ENCODE peak calls at places on chromosomes 16 and 17, in six cellular contexts. C, P, Z, I, Y and K are unnamed samples.

GRCh38 chr17:52213451-52213850 is 54.9 kb upstream of the CA10 start:
- DNase-seq in C (no peak), Y (no peak), P (no peak), Z (no peak), I (no peak), K (no peak)

GRCh38 chr17:752620-753219 is 656 bp upstream of the GEMIN4 start:
- DNase-seq in P (peak; percentile 88), Z (peak; percentile 76), Y (no peak), I (peak; percentile 79), C (peak; percentile 73), K (no peak)

GRCh38 chr17:13204607-13205237 is 186.9 kb upstream of the ELAC2 start:
- DNase-seq in Y (no peak), I (no peak), C (no peak), P (no peak), Z (no peak), K (no peak)

GRCh38 chr17:3663102-3664011 is 5.0 kb downstream of the TAX1BP3 start:
- DNase-seq in P (peak; percentile 66), I (no peak), Z (no peak), Y (peak; percentile 2), C (no peak), K (no peak)

GRCh38 chr16:4273858-4274291 is 1.1 kb upstream of the TFAP4 start:
- DNase-seq in C (peak; percentile 47), Z (peak; percentile 76), Y (peak; percentile 64), I (peak; percentile 64), P (no peak), K (no peak)

GRCh38 chr17:83062011-83062817 is 17.2 kb upstream of the METRNL start:
- DNase-seq in Z (no peak), P (peak; percentile 65), C (no peak), Y (no peak), I (no peak), K (no peak)

GRCh38 chr17:2780256-2780655 is 16.0 kb upstream of the RAP1GAP2 start:
- DNase-seq in Y (no peak), I (no peak), Z (no peak), C (no peak), P (peak; percentile 54), K (no peak)

GRCh38 chr17:34236341-34236892 is 18.7 kb upstream of the CCL2 start:
- DNase-seq in Y (no peak), C (no peak), P (no peak), I (no peak), Z (no peak), K (no peak)

GRCh38 chr16:3652373-3653037 is 2.0 kb upstream of the DNASE1 start:
- DNase-seq in Z (no peak), Y (no peak), C (no peak), I (no peak), P (peak; percentile 80), K (no peak)

GRCh38 chr17:68777856-68778694 is 176.9 kb upstream of the FAM20A start:
- DNase-seq in I (no peak), C (no peak), Z (no peak), P (no peak), Y (no peak), K (no peak)

GRCh38 chr17:55421179-55421934 is at the start of gene MMD:
- DNase-seq in P (no peak), Z (no peak), I (peak; percentile 26), C (no peak), Y (no peak), K (no peak)

GRCh38 chr17:57762375-57762916 is 17.3 kb upstream of the CCDC182 start:
- DNase-seq in C (no peak), Z (no peak), I (no peak), P (no peak), Y (no peak), K (no peak)

GRCh38 chr16:14566599-14566998 is 63.5 kb downstream of the PARN start:
- DNase-seq in Z (no peak), Y (no peak), C (no peak), I (no peak), P (no peak), K (no peak)

GRCh38 chr17:14693382-14693781 is 392.5 kb downstream of the HS3ST3B1 start:
- DNase-seq in P (no peak), Z (no peak), I (no peak), Y (no peak), C (no peak), K (no peak)

GRCh38 chr16:72620853-72621252 is 427.1 kb downstream of the ZFHX3 start:
- DNase-seq in C (no peak), Y (no peak), P (no peak), I (no peak), Z (no peak), K (no peak)

GRCh38 chr17:82647593-82648164 is 565 bp downstream of the WDR45B start:
- DNase-seq in Y (peak; percentile 30), I (peak; percentile 53), Z (peak; percentile 39), P (peak; percentile 94), C (no peak), K (no peak)

GRCh38 chr17:75515523-75516254 is at the start of gene CASKIN2:
- DNase-seq in P (peak; percentile 100), I (peak; percentile 97), Y (peak; percentile 86), Z (peak; percentile 92), C (peak; percentile 91), K (peak; percentile 48)

GRCh38 chr17:74820037-74820436 is 39.6 kb downstream of the GRIN2C start:
- DNase-seq in I (no peak), P (no peak), Y (no peak), Z (no peak), C (no peak), K (no peak)

GRCh38 chr17:42655528-42655927 is 3.6 kb upstream of the TUBG2 start:
- DNase-seq in Z (no peak), Y (no peak), P (peak; percentile 46), I (no peak), C (peak; percentile 74), K (peak; percentile 37)

GRCh38 chr17:42509916-42510315 is 26.1 kb upstream of the NAGLU start:
- DNase-seq in Y (no peak), C (no peak), I (no peak), P (no peak), Z (no peak), K (no peak)

GRCh38 chr17:32609085-32609484 is 122.3 kb downstream of the CDK5R1 start:
- DNase-seq in I (peak; percentile 56), Z (no peak), C (peak; percentile 6), Y (peak; percentile 19), P (no peak), K (peak; percentile 14)

GRCh38 chr17:13941781-13942180 is 127.5 kb upstream of the COX10 start:
- DNase-seq in Z (no peak), I (no peak), C (no peak), P (no peak), Y (no peak), K (no peak)

GRCh38 chr17:72952220-72952619 is 140.3 kb downstream of the SLC39A11 start:
- DNase-seq in Y (no peak), Z (no peak), P (no peak), I (no peak), C (no peak), K (no peak)
- TF ChIP-seq CTCF in Y (no peak), Z (no peak), P (no peak), I (no peak), C (no peak), K (no peak)

GRCh38 chr17:39598635-39599005 is 9.1 kb downstream of the NEUROD2 start:
- DNase-seq in C (no peak), Y (no peak), P (no peak), Z (no peak), I (no peak), K (no peak)

GRCh38 chr17:39601010-39601597 is 6.6 kb downstream of the NEUROD2 start:
- DNase-seq in C (no peak), P (peak; percentile 61), Y (no peak), Z (no peak), I (no peak), K (no peak)

GRCh38 chr17:39600469-39601009 is 7.2 kb downstream of the NEUROD2 start:
- DNase-seq in C (no peak), Z (no peak), P (peak; percentile 77), I (no peak), Y (no peak), K (no peak)

GRCh38 chr17:39599006-39599664 is 8.6 kb downstream of the NEUROD2 start:
- DNase-seq in Z (no peak), I (no peak), C (no peak), Y (no peak), P (peak; percentile 81), K (no peak)

DNA sequence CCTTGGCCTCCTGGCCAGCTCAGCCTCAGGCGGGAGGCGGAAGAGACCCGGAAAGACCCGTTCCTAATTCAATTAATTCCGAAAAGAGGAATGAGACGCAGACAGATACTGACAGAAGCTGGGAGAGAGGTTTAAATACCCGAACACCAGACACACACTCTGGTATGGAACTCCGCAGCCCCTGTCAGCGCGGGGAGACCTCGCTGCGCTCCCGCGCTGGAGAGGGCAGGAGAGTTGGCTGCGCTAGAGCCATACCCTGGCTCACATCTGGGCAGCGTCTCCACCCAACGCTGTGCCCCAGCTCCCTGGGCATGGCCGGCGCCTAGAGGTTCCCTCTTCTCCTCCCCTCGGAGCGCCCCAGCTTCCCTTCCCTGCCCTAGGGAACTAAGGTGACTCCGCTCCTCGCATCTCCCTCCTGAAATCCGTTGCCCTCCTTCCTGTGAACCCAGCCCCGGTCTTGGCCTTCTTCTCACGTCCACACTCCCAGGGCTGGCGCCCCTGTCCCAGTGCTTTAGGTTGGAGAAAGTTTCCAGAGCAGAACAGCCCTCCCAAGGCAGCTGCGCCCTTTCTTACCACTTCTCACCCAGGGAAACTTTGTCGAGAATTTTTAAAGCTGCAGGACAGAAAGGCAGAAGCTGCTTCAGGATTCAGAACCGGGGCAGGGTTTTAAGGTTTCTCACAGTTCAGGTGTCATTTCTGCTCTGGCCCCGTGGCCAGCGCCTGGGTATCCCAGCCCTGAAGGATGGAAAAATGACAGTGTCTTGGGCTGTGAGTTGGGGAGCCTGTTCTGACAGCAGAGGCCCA is 7.9 kb downstream of the NEUROD2 start:
- DNase-seq in P (peak; percentile 72), C (no peak), I (no peak), Z (no peak), Y (no peak), K (no peak)
- H3K27me3 ChIP-seq in P (peaks cover 99% of the 10 kb centered on the region), C (peaks cover 87% of the 10 kb centered on the region), I (peaks cover 100% of the 10 kb centered on the region), Z (peaks cover 100% of the 10 kb centered on the region), Y (peaks cover 99% of the 10 kb centered on the region), K (peaks cover 99% of the 10 kb centered on the region)

DNA sequence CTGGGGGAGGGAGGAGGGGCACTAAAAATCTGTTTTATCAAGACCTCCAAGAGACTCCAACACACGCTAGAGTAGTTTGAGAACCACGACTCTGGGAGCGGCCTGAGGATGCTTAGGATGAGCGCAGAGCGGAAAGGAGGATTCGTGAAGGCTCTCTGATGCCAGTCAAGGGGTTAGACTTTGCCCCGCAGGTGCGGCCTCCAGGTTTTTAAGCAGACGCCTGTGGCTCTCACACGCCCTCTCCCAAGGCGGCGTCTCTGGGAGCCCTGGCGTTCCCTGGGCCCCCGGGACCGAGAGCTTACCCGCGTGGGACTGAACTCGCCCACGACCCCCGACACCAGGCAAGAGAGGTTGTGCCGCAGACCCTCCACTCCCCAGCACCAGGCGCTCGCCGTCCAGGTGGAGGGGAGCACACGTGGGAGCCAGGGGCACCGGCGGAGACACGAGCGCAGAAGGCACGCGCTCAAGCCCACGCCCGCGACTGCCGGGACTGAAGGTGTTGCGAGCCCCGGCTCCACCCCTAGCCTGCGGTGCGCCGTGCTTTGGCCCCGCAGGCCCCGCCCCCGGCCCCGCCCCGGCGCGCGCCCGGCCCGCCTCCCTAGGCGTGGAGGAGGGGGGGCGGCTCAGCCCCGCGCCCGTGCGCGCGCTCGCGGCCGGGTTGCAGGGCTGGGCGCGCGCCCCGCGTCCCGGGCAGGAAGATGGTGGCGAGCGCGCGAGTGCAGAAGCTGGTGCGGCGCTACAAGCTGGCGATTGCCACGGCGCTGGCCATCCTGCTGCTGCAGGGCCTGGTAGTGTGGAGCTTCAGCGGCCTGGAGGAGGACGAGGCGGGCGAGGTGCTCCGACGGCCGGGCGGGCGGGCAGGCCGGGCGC is at the start of gene XYLT2:
- DNase-seq in P (peak; percentile 100), I (peak; percentile 90), Z (peak; percentile 94), C (peak; percentile 77), Y (peak; percentile 89), K (peak; percentile 34)
- TF ChIP-seq CTCF in P (no peak), I (no peak), Z (no peak), C (no peak), Y (no peak), K (no peak)

GRCh38 chr16:47025641-47026040 is 52.2 kb upstream of the DNAJA2 start:
- DNase-seq in Z (no peak), P (no peak), C (no peak), I (no peak), Y (no peak), K (no peak)
- H3K27me3 ChIP-seq in Z (no peaks in the 10 kb centered on the region), P (peaks cover 8% of the 10 kb centered on the region), C (no peaks in the 10 kb centered on the region), I (no peaks in the 10 kb centered on the region), Y (no peaks in the 10 kb centered on the region), K (no peaks in the 10 kb centered on the region)